ENCODE peak calls at places on chromosome 21, in ten cellular contexts. V is effector memory CD4-positive, alpha-beta T cell; K is GM23248; O is kidney epithelial cell; X is esophagus squamous epithelium; E is T47D; H is right lobe of liver; W is T-helper 22 cell; R is effector CD4-positive, alpha-beta T cell; A is NCI-H774. T is an unnamed sample.

GRCh38 chr21:37367301-37367757 is 756 bp downstream of the DYRK1A start:
- DNase-seq in V (no peak), K (peak; percentile 71), O (no peak), X (no peak), E (no peak), H (peak; percentile 60), W (peak; percentile 2), R (no peak), A (no peak), T (no peak)

GRCh38 chr21:41374177-41374712 is 12.4 kb downstream of the MX2 start:
- DNase-seq in V (no peak), K (no peak), O (no peak), X (no peak), E (no peak), H (no peak), W (no peak), R (no peak), A (no peak), T (no peak)

GRCh38 chr21:31731112-31731801 is 661 bp downstream of the SCAF4 start:
- DNase-seq in V (peak; percentile 23), K (peak; percentile 74), O (no peak), X (no peak), E (peak; percentile 38), H (peak; percentile 89), W (peak; percentile 27), R (peak; percentile 32), A (peak; percentile 31), T (peak; percentile 35)

GRCh38 chr21:45887121-45887611 is 94.4 kb upstream of the COL6A1 start:
- DNase-seq in V (no peak), K (peak; percentile 69), O (no peak), X (no peak), E (no peak), H (peak; percentile 22), W (no peak), R (no peak), A (peak; percentile 5), T (no peak)

GRCh38 chr21:25956993-25957714 is 213.4 kb downstream of the APP start:
- DNase-seq in V (no peak), K (peak; percentile 84), O (no peak), X (no peak), E (no peak), H (no peak), W (no peak), R (no peak), A (no peak), T (no peak)

GRCh38 chr21:42411891-42412635 is 8.4 kb downstream of the UBASH3A start:
- DNase-seq in V (no peak), K (no peak), O (no peak), X (no peak), E (no peak), H (no peak), W (no peak), R (no peak), A (no peak), T (no peak)

GRCh38 chr21:46517361-46517760 is 58.7 kb downstream of the DIP2A start:
- DNase-seq in V (no peak), K (no peak), O (no peak), X (no peak), E (no peak), H (peak; percentile 87), W (no peak), R (no peak), A (no peak), T (no peak)

GRCh38 chr21:46560568-46561447 is 44.1 kb downstream of the S100B start:
- DNase-seq in V (no peak), K (no peak), O (no peak), X (no peak), E (no peak), H (peak; percentile 48), W (no peak), R (no peak), A (no peak), T (no peak)

GRCh38 chr21:45511007-45511406 is 31.2 kb downstream of the SLC19A1 start:
- DNase-seq in V (no peak), K (no peak), O (no peak), X (no peak), E (no peak), H (peak; percentile 44), W (no peak), R (no peak), A (no peak), T (no peak)

GRCh38 chr21:35529141-35529863 is 480.2 kb upstream of the RUNX1 start:
- DNase-seq in V (no peak), K (no peak), O (no peak), X (no peak), E (no peak), H (no peak), W (no peak), R (no peak), A (no peak), T (no peak)

GRCh38 chr21:31132574-31133242 is 94.4 kb upstream of the KRTAP19-8 start:
- DNase-seq in V (peak; percentile 28), K (peak; percentile 47), O (no peak), X (no peak), E (no peak), H (no peak), W (peak; percentile 65), R (peak; percentile 65), A (no peak), T (no peak)

GRCh38 chr21:26064506-26064905 is 106.1 kb downstream of the APP start:
- DNase-seq in V (no peak), K (no peak), O (no peak), X (no peak), E (no peak), H (no peak), W (no peak), R (no peak), A (no peak), T (no peak)

GRCh38 chr21:28762357-28762735 is 230.3 kb downstream of the LTN1 start:
- DNase-seq in V (no peak), K (no peak), O (no peak), X (no peak), E (no peak), H (no peak), W (no peak), R (no peak), A (no peak), T (no peak)

GRCh38 chr21:26115899-26116298 is 54.7 kb downstream of the APP start:
- DNase-seq in V (no peak), K (peak; percentile 83), O (no peak), X (no peak), E (no peak), H (no peak), W (no peak), R (no peak), A (no peak), T (no peak)

GRCh38 chr21:8989883-8990325 is 1531.5 kb upstream of the TPTE start:
- DNase-seq in V (no peak), K (no peak), O (no peak), X (no peak), E (no peak), H (no peak), W (no peak), R (no peak), A (no peak), T (no peak)

GRCh38 chr21:37153193-37153934 is 80.3 kb downstream of the TTC3 start:
- DNase-seq in V (no peak), K (peak; percentile 66), O (no peak), X (no peak), E (no peak), H (no peak), W (no peak), R (no peak), A (no peak), T (peak; percentile 40)

GRCh38 chr21:43720539-43721224 is 1.8 kb downstream of the PDXK start:
- DNase-seq in V (no peak), K (no peak), O (no peak), X (no peak), E (no peak), H (no peak), W (no peak), R (no peak), A (no peak), T (no peak)

T was measured in prostate gland.